ENCODE peak calls at places on chromosomes 2 and 18, in eight cellular contexts. B is esophagus squamous epithelium, C is uterus, W is GM12878, L is HCT116, A is transverse colon, J is prostate gland, Z is adrenal gland. N is an unnamed sample. For H3K36me3, the result is how much of the 10 kb centered on the place peaks cover.

GRCh38 chr2:230205034-230205433 is 14.8 kb downstream of the SP110 start:
- DNase-seq in L (no peak), W (peak), A (no peak), C (no peak), J (no peak), B (no peak), Z (no peak), N (no peak)

GRCh38 chr2:112674229-112674628 is 28.5 kb downstream of the SLC20A1 start:
- DNase-seq in W (no peak), L (no peak), A (peak), C (peak), Z (peak), B (peak), J (peak), N (no peak)

GRCh38 chr2:200787351-200788128 is 24.2 kb upstream of the BZW1 start:
- DNase-seq in B (no peak), C (no peak), W (no peak), Z (peak), A (no peak), L (no peak), J (peak), N (no peak)

GRCh38 chr18:67715567-67715966 is 199.0 kb upstream of the DSEL start:
- DNase-seq in B (no peak), L (no peak), J (no peak), C (no peak), W (no peak), Z (no peak), A (no peak), N (no peak)

GRCh38 chr2:88080545-88080944 is 12.9 kb downstream of the SMYD1 start:
- DNase-seq in B (no peak), Z (no peak), W (no peak), A (no peak), J (no peak), C (no peak), L (no peak), N (no peak)

GRCh38 chr18:36186461-36187137 is 698 bp upstream of the MOCOS start:
- DNase-seq in J (no peak), A (peak), B (no peak), Z (peak), C (peak), W (no peak), L (no peak), N (peak)

GRCh38 chr2:181790716-181791649 is 100.5 kb upstream of the ITPRID2 start:
- DNase-seq in W (peak), B (no peak), A (peak), L (peak), Z (no peak), C (no peak), J (no peak), N (no peak)

GRCh38 chr2:66537001-66537400 is 102.1 kb downstream of the MEIS1 start:
- DNase-seq in B (no peak), L (no peak), Z (no peak), A (no peak), W (no peak), C (no peak), J (no peak), N (no peak)

GRCh38 chr18:9535430-9535972 is 60.2 kb downstream of the RALBP1 start:
- DNase-seq in C (peak), W (no peak), L (no peak), Z (peak), B (no peak), J (no peak), A (no peak), N (no peak)

GRCh38 chr18:9922592-9923308 is 8.9 kb downstream of the VAPA start:
- DNase-seq in J (no peak), L (no peak), W (no peak), Z (no peak), B (no peak), A (no peak), C (no peak), N (no peak)

GRCh38 chr2:191020742-191021381 is 6.9 kb upstream of the STAT1 start:
- DNase-seq in W (no peak), J (peak), C (peak), B (no peak), Z (peak), L (no peak), A (peak), N (no peak)

GRCh38 chr18:76459687-76460350 is 35.2 kb downstream of the ZNF516 start:
- DNase-seq in A (no peak), C (peak), B (no peak), J (peak), Z (peak), L (peak), W (no peak), N (no peak)

GRCh38 chr2:97712693-97713295 is 582 bp upstream of the ZAP70 start:
- DNase-seq in Z (no peak), W (no peak), C (no peak), B (no peak), A (no peak), J (no peak), L (no peak), N (no peak)

GRCh38 chr2:145777297-145777696 is 1257.4 kb upstream of the ZEB2 start:
- DNase-seq in J (no peak), A (no peak), Z (no peak), W (no peak), L (no peak), B (no peak), C (no peak), N (no peak)

GRCh38 chr2:138502253-138503086 is 900 bp downstream of the SPOPL start:
- DNase-seq in W (no peak), B (no peak), J (peak), A (no peak), C (no peak), Z (peak), L (no peak), N (peak)

GRCh38 chr2:33146112-33146511 is 199.4 kb downstream of the LTBP1 start:
- DNase-seq in A (no peak), B (no peak), L (no peak), J (no peak), Z (no peak), C (no peak), W (no peak), N (no peak)

GRCh38 chr18:40851014-40851429 is 1104.0 kb upstream of the PIK3C3 start:
- DNase-seq in C (no peak), A (no peak), Z (no peak), B (no peak), J (peak), L (no peak), W (no peak), N (peak)

GRCh38 chr18:22447770-22448169 is 30.1 kb upstream of the CTAGE1 start:
- DNase-seq in A (no peak), B (no peak), J (no peak), W (no peak), L (no peak), Z (no peak), C (no peak), N (no peak)

GRCh38 chr18:67265464-67266245 is 250.9 kb downstream of the DSEL start:
- DNase-seq in B (no peak), L (no peak), A (no peak), J (no peak), W (no peak), Z (no peak), C (no peak), N (no peak)

GRCh38 chr2:50398101-50398500 is 633.8 kb downstream of the NRXN1 start:
- DNase-seq in L (no peak), W (no peak), J (no peak), A (no peak), C (no peak), Z (no peak), B (no peak), N (no peak)

GRCh38 chr2:33529771-33530481 is 53.5 kb downstream of the RASGRP3 start:
- DNase-seq in A (no peak), C (no peak), B (no peak), L (no peak), Z (no peak), J (no peak), W (peak), N (no peak)

GRCh38 chr2:237790353-237790752 is 8.2 kb upstream of the RBM44 start:
- DNase-seq in C (no peak), J (no peak), W (no peak), A (no peak), L (no peak), B (no peak), Z (no peak), N (no peak)

GRCh38 chr2:31138037-31138962 is at the start of gene GALNT14:
- DNase-seq in L (no peak), C (peak), Z (peak), B (no peak), A (peak), W (no peak), J (peak), N (no peak)
- TF ChIP-seq CTCF in L (peak), C (peak), Z (peak), B (peak), A (peak), W (peak), J (no peak), N (peak)

GRCh38 chr18:80137976-80138375 is 28.9 kb downstream of the ADNP2 start:
- DNase-seq in Z (no peak), W (no peak), B (no peak), J (no peak), L (no peak), A (no peak), C (no peak), N (no peak)
- H3K36me3 ChIP-seq in Z (under half), W (under half), B (half or more), J (under half), L (half or more), A (under half), C (under half), N (under half)

GRCh38 chr2:108786354-108787208 is at the start of gene CCDC138:
- DNase-seq in W (peak), B (peak), A (peak), Z (peak), J (peak), C (peak), L (peak), N (peak)
- TF ChIP-seq POLR2A in W (peak), B (no peak), A (peak), Z (peak), J (peak), C (peak), L (peak), N (no peak)

GRCh38 chr18:11981633-11982366 is 493 bp downstream of the IMPA2 start:
- DNase-seq in L (no peak), J (peak), A (peak), Z (peak), W (no peak), C (peak), B (no peak), N (peak)

GRCh38 chr18:11981383-11981632 is at the start of gene IMPA2:
- DNase-seq in A (no peak), C (no peak), W (no peak), L (no peak), B (no peak), J (no peak), Z (no peak), N (no peak)

GRCh38 chr18:11982981-11983380 is 1.7 kb downstream of the IMPA2 start:
- DNase-seq in L (no peak), Z (no peak), A (no peak), J (no peak), B (no peak), C (no peak), W (no peak), N (no peak)

GRCh38 chr18:11980148-11980554 is 1.2 kb upstream of the IMPA2 start:
- DNase-seq in J (peak), L (no peak), C (no peak), Z (peak), W (no peak), A (no peak), B (no peak), N (no peak)

GRCh38 chr18:11980555-11981382 is 538 bp upstream of the IMPA2 start:
- DNase-seq in W (peak), B (peak), Z (peak), L (peak), C (peak), J (peak), A (peak), N (peak)
- TF ChIP-seq CTCF in W (no peak), B (no peak), Z (no peak), L (no peak), C (peak), J (no peak), A (no peak), N (no peak)

DNA sequence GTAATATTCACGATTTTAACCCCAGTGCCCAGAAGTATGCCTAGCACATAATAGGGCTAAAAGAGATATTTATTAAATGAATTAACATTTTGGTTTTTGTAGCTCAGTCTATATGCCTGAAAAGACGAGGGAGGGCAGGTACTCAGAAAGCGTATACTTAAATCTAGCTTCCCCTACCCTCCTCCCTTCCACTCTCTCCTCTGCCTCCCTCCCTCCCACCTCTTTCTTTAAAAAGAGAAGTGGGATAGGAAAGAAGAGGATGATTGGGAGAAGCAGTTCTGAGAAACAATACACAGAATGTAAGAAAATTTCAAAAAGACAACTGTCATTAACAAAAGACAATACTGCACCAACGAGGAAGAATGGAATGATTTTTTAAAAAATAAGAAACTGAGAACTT is 39.8 kb downstream of the CHMP3 start:
- DNase-seq in A (no peak), C (no peak), Z (no peak), W (no peak), B (no peak), J (no peak), L (no peak), N (no peak)
- H3K36me3 ChIP-seq in A (under half), C (under half), Z (under half), W (under half), B (under half), J (under half), L (under half), N (under half)

GRCh38 chr2:85755122-85756027 is 1.6 kb downstream of the ATOH8 start:
- DNase-seq in A (no peak), J (no peak), W (no peak), L (no peak), Z (no peak), C (no peak), B (no peak), N (no peak)

GRCh38 chr2:85753035-85753524 is 711 bp upstream of the ATOH8 start:
- DNase-seq in Z (no peak), J (no peak), B (no peak), L (no peak), W (no peak), A (no peak), C (no peak), N (no peak)

GRCh38 chr2:85751627-85752026 is 2.2 kb upstream of the ATOH8 start:
- DNase-seq in W (no peak), C (no peak), B (no peak), J (no peak), A (no peak), Z (no peak), L (no peak), N (no peak)

GRCh38 chr2:85754313-85755095 is 713 bp downstream of the ATOH8 start:
- DNase-seq in J (no peak), L (no peak), A (peak), Z (peak), W (no peak), B (no peak), C (peak), N (no peak)

DNA sequence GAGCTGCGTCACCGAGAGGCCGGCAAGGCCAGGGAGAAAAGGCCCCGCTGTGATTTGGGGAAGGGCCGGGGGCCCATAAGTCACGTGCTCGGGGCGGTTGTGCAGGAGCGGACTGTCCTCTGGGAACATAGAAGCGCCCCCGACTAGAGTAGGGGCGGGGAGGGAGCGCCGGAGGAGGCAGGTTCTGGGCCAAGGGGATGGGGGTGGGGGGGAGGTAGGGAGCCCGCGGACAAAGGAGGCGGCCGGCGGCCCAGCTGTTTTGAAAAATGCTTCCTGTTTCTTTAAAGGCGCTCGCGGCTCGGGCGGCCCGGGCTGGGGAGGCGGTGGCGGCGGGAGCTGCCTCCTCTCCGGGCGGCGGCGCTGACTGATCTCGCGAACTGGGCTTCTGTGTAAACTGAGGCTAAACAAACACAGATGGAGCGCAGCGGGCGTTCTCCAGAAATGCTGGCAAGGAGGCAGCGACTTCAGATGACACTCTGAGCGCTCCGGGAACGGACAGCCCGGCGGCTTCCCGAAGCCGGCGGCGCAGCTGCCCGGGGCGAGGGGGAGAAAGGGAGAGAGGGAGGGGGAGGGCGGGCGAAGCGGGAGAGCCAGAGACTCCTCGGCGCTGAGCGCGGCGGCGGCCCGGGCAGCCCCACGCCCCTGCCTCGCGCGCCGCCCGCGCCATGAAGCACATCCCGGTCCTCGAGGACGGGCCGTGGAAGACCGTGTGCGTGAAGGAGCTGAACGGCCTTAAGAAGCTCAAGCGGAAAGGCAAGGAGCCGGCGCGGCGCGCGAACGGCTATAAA is at the start of gene ATOH8:
- DNase-seq in Z (peak), A (peak), C (peak), L (no peak), W (no peak), J (peak), B (no peak), N (no peak)
- TF ChIP-seq POLR2A in Z (no peak), A (peak), C (no peak), L (no peak), W (no peak), J (peak), B (no peak), N (no peak)

N was measured in breast epithelium.